ENCODE peak calls at places on chromosome 22, in six cellular contexts. F is neural crest cell, D is colonic mucosa, A is HFFc6, T is foreskin keratinocyte, O is HCT116. W is an unnamed sample.

GRCh38 chr22:21816787-21817496 is 50.5 kb downstream of the MAPK1 start:
- DNase-seq in F (no peak), O (no peak), D (peak), A (peak), T (peak), W (no peak)

GRCh38 chr22:37061611-37062365 is 10.2 kb downstream of the KCTD17 start:
- DNase-seq in O (no peak), T (no peak), D (no peak), A (no peak), F (no peak), W (peak)

GRCh38 chr22:35361001-35361551 is 19.8 kb upstream of the HMOX1 start:
- DNase-seq in F (no peak), T (no peak), D (no peak), O (no peak), A (no peak), W (no peak)

GRCh38 chr22:29251265-29251664 is 16.5 kb downstream of the RHBDD3 start:
- DNase-seq in F (no peak), D (no peak), A (no peak), T (no peak), O (no peak), W (no peak)

GRCh38 chr22:44869196-44869595 is 116.8 kb downstream of the ARHGAP8 start:
- DNase-seq in T (no peak), F (no peak), A (no peak), O (no peak), D (no peak), W (peak)

GRCh38 chr22:45105281-45105700 is 58.4 kb upstream of the NUP50 start:
- DNase-seq in F (no peak), A (peak), D (no peak), O (no peak), T (peak), W (no peak)

GRCh38 chr22:36439481-36440271 is 41.8 kb downstream of the TXN2 start:
- DNase-seq in F (no peak), O (no peak), T (peak), A (peak), D (peak), W (peak)

GRCh38 chr22:33438273-33438672 is 380.1 kb upstream of the SYN3 start:
- DNase-seq in F (no peak), O (no peak), T (peak), D (no peak), A (peak), W (no peak)

GRCh38 chr22:19105867-19106802 is 16.1 kb downstream of the DGCR2 start:
- DNase-seq in T (no peak), D (no peak), F (no peak), A (no peak), O (no peak), W (no peak)

GRCh38 chr22:36027960-36028645 is 521 bp downstream of the RBFOX2 start:
- DNase-seq in O (no peak), F (peak), T (no peak), D (peak), A (no peak), W (peak)

GRCh38 chr22:32809786-32810185 is 8.3 kb downstream of the TIMP3 start:
- DNase-seq in D (no peak), A (no peak), F (no peak), O (no peak), T (no peak), W (no peak)

GRCh38 chr22:46791201-46791731 is 28.8 kb downstream of the TBC1D22A start:
- DNase-seq in F (no peak), A (peak), O (no peak), D (no peak), T (peak), W (peak)

GRCh38 chr22:46568102-46568809 is 30.8 kb upstream of the CELSR1 start:
- DNase-seq in T (no peak), F (no peak), D (no peak), O (no peak), A (no peak), W (peak)

GRCh38 chr22:41922940-41923594 is 3.5 kb downstream of the TNFRSF13C start:
- DNase-seq in T (no peak), D (no peak), F (no peak), O (no peak), A (no peak), W (no peak)

GRCh38 chr22:22421392-22421791 is 87.2 kb downstream of the ZNF280B start:
- DNase-seq in F (no peak), T (no peak), A (no peak), D (no peak), O (no peak), W (no peak)

GRCh38 chr22:43012390-43012789 is 2.6 kb downstream of the PACSIN2 start:
- DNase-seq in F (no peak), D (no peak), O (no peak), T (no peak), A (no peak), W (no peak)

GRCh38 chr22:36506637-36507517 is at the start of gene FOXRED2:
- DNase-seq in A (no peak), D (peak), F (peak), O (no peak), T (peak), W (peak)

GRCh38 chr22:47148956-47149748 is 386.7 kb downstream of the TBC1D22A start:
- DNase-seq in F (no peak), O (no peak), T (no peak), A (no peak), D (no peak), W (no peak)

GRCh38 chr22:28560005-28560742 is 119.5 kb downstream of the TTC28 start:
- DNase-seq in F (no peak), D (no peak), A (peak), T (peak), O (no peak), W (no peak)

GRCh38 chr22:44603774-44604173 is 98.2 kb upstream of the PRR5 start:
- DNase-seq in A (no peak), F (no peak), D (no peak), T (no peak), O (no peak), W (no peak)

GRCh38 chr22:50071432-50072166 is 13.5 kb upstream of the TTLL8 start:
- DNase-seq in F (no peak), T (peak), A (no peak), O (no peak), D (no peak), W (peak)

GRCh38 chr22:45450101-45450785 is 36.8 kb downstream of the RIBC2 start:
- DNase-seq in A (no peak), D (no peak), T (no peak), O (no peak), F (no peak), W (no peak)

GRCh38 chr22:37484115-37485005 is 1.8 kb downstream of the MFNG start:
- DNase-seq in O (no peak), F (no peak), T (no peak), D (peak), A (no peak), W (peak)

GRCh38 chr22:42169055-42169469 is 38.5 kb upstream of the CYP2D6 start:
- DNase-seq in D (peak), F (peak), O (peak), T (peak), A (peak), W (no peak)

GRCh38 chr22:19876941-19877625 is 22.4 kb upstream of the GNB1L start:
- DNase-seq in D (no peak), O (no peak), A (no peak), T (no peak), F (no peak), W (peak)

GRCh38 chr22:50115693-50116092 is 25.9 kb downstream of the MOV10L1 start:
- DNase-seq in T (no peak), D (no peak), O (no peak), F (no peak), A (peak), W (peak)

GRCh38 chr22:27238935-27239510 is 562.5 kb downstream of the MN1 start:
- DNase-seq in A (peak), F (no peak), D (no peak), T (peak), O (no peak), W (peak)

GRCh38 chr22:50718352-50718709 is 19.7 kb upstream of the ACR start:
- DNase-seq in D (no peak), O (no peak), T (no peak), F (no peak), A (no peak), W (no peak)

GRCh38 chr22:27512283-27512761 is 289.2 kb downstream of the MN1 start:
- DNase-seq in D (peak), F (no peak), O (no peak), T (peak), A (peak), W (no peak)

GRCh38 chr22:40826984-40827741 is 8.0 kb upstream of the SLC25A17 start:
- DNase-seq in F (no peak), D (no peak), A (no peak), O (no peak), T (no peak), W (no peak)

GRCh38 chr22:44547371-44547770 is 49.3 kb upstream of the RTL6 start:
- DNase-seq in D (no peak), A (no peak), O (no peak), T (no peak), F (no peak), W (no peak)

GRCh38 chr22:37627091-37627490 is 12.4 kb upstream of the SH3BP1 start:
- DNase-seq in D (no peak), A (no peak), T (no peak), O (no peak), F (no peak), W (no peak)

GRCh38 chr22:37496651-37497599 is 10.7 kb upstream of the MFNG start:
- DNase-seq in F (no peak), D (no peak), O (no peak), T (peak), A (peak), W (no peak)

GRCh38 chr22:22953796-22954195 is 66.2 kb downstream of the IGLL5 start:
- DNase-seq in F (no peak), O (no peak), T (no peak), A (no peak), D (no peak), W (no peak)

GRCh38 chr22:41831828-41832552 is 915 bp upstream of the SREBF2 start:
- DNase-seq in O (no peak), T (no peak), A (no peak), F (no peak), D (no peak), W (no peak)

DNA sequence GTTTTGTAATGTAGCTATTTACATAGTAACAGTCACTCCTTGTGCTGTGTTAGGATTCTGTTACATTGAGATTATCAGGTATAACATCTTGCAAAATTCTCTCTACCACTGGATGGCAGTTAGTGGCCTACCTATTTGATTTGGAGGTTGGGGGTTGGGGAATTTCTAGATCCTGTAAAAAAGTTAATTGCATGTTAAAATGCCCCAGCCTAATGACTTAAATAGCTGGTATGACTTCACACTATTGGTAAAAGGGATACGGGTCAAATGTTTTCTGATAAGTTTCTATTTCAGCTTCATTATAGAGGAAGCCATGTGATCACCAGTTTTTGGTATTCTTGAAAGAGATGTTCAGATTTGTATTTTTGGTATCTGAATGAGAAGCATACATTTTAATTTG is 2.8 kb downstream of the GRK3 start:
- DNase-seq in A (no peak), D (no peak), O (no peak), T (peak), F (no peak), W (no peak)
- TF ChIP-seq CTCF in A (no peak), D (no peak), O (peak), T (peak), F (no peak), W (no peak)

GRCh38 chr22:49014227-49015201 is 813.2 kb downstream of the BRD1 start:
- DNase-seq in O (no peak), F (no peak), T (no peak), D (peak), A (no peak), W (peak)

GRCh38 chr22:49015459-49015858 is 812.2 kb downstream of the BRD1 start:
- DNase-seq in O (no peak), T (no peak), D (no peak), F (no peak), A (no peak), W (peak)

GRCh38 chr22:49012695-49013094 is 815.0 kb downstream of the BRD1 start:
- DNase-seq in T (no peak), D (no peak), A (no peak), F (no peak), O (no peak), W (no peak)

GRCh38 chr22:49011769-49012598 is 815.7 kb downstream of the BRD1 start:
- DNase-seq in O (no peak), A (no peak), T (no peak), F (no peak), D (peak), W (peak)

GRCh38 chr22:49013707-49014106 is 814.0 kb downstream of the BRD1 start:
- DNase-seq in D (no peak), F (no peak), T (no peak), O (no peak), A (no peak), W (no peak)
- TF ChIP-seq CTCF in D (no peak), F (no peak), T (no peak), O (no peak), A (no peak), W (no peak)

GRCh38 chr22:39524753-39525657 is 4.6 kb downstream of the ATF4 start:
- DNase-seq in O (no peak), A (no peak), T (no peak), F (no peak), D (no peak), W (peak)

GRCh38 chr22:39525658-39525975 is 5.3 kb downstream of the ATF4 start:
- DNase-seq in A (no peak), O (no peak), D (no peak), T (no peak), F (no peak), W (peak)

GRCh38 chr22:39528080-39528661 is 4.4 kb downstream of the RPS19BP1 start:
- DNase-seq in D (no peak), F (peak), O (no peak), A (peak), T (no peak), W (peak)

GRCh38 chr22:39527481-39527961 is 5.0 kb downstream of the RPS19BP1 start:
- DNase-seq in F (no peak), A (no peak), O (no peak), D (peak), T (no peak), W (peak)

GRCh38 chr22:39526736-39527171 is 5.8 kb downstream of the RPS19BP1 start:
- DNase-seq in F (no peak), D (no peak), O (no peak), T (no peak), A (no peak), W (peak)
- TF ChIP-seq CTCF in F (no peak), D (no peak), O (no peak), T (no peak), A (no peak), W (no peak)

GRCh38 chr22:31093090-31093850 is 12.2 kb downstream of the SMTN start:
- DNase-seq in F (no peak), A (no peak), D (no peak), O (no peak), T (no peak), W (no peak)

GRCh38 chr22:31093956-31094622 is 13.0 kb downstream of the SMTN start:
- DNase-seq in D (no peak), T (no peak), F (no peak), O (no peak), A (no peak), W (no peak)

GRCh38 chr22:31095637-31096249 is 11.6 kb downstream of the SELENOM start:
- DNase-seq in T (no peak), O (no peak), D (no peak), F (no peak), A (no peak), W (no peak)

GRCh38 chr22:31096637-31097274 is 10.6 kb downstream of the SELENOM start:
- DNase-seq in T (no peak), A (no peak), F (no peak), O (no peak), D (no peak), W (no peak)

GRCh38 chr22:31094741-31095140 is 12.6 kb downstream of the SELENOM start:
- DNase-seq in A (no peak), D (no peak), F (no peak), O (no peak), T (no peak), W (no peak)
- TF ChIP-seq CTCF in A (no peak), D (no peak), F (no peak), O (no peak), T (no peak), W (no peak)

DNA sequence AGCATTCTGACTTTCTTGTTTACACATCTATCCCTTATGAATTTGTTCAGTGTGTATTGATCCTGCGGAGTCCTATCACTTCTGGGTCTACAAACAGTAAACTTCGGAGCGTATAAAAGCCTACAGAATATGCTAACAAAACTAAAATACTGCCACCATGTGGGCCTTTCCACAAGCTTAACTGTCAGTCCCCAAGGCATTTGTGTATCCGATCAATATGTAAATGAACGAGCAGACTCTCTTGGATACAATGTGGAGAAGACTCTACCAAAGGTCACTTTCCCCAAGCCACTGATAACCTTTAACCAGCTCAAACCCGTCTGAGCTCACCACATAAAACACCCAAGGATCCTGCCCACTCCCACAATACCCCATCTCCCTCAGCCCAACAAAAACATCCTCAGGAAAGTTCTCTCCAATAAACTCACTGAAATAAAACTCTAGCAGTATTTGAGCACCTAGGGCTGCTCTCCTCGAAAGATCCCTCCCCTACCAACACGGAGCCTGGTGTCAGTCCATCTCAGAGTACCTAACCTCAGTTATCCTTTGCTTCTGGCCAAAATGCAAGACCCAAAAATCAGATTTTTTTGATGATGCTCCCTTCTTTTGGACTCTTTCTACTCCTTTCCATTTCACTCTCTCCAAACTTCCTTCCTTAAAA is 17.8 kb downstream of the ADA2 start:
- DNase-seq in A (no peak), T (no peak), F (no peak), O (no peak), D (no peak), W (peak)
- TF ChIP-seq CTCF in A (peak), T (peak), F (peak), O (peak), D (no peak), W (no peak)

W was measured in kidney.